ENCODE peak calls at places on chromosomes 13 and 19, in four cellular contexts. One of them, this sample, is unnamed.

GRCh38 chr19:13797058-13797440 is 1.8 kb downstream of the ZSWIM4 start:
- DNase-seq in dorsolateral prefrontal cortex: no peak
- DNase-seq in tibial nerve: no peak
- DNase-seq in cardiac muscle cell: no peak
- DNase-seq in this sample: no peak

GRCh38 chr19:58551123-58551497 is 3.8 kb downstream of the CHMP2A start:
- DNase-seq in tibial nerve: no peak
- DNase-seq in dorsolateral prefrontal cortex: no peak
- DNase-seq in cardiac muscle cell: no peak
- DNase-seq in this sample: no peak

GRCh38 chr19:17322854-17323253 is 11.8 kb downstream of the ANO8 start:
- DNase-seq in tibial nerve: no peak
- DNase-seq in dorsolateral prefrontal cortex: no peak
- DNase-seq in cardiac muscle cell: no peak
- DNase-seq in this sample: peak

GRCh38 chr13:113798200-113798811 is 39.3 kb downstream of the TMEM255B start:
- DNase-seq in tibial nerve: no peak
- DNase-seq in dorsolateral prefrontal cortex: no peak
- DNase-seq in cardiac muscle cell: no peak
- DNase-seq in this sample: no peak

GRCh38 chr13:91722267-91722884 is 324.0 kb downstream of the GPC5 start:
- DNase-seq in dorsolateral prefrontal cortex: no peak
- DNase-seq in tibial nerve: no peak
- DNase-seq in cardiac muscle cell: peak
- DNase-seq in this sample: peak

GRCh38 chr13:101202590-101202989 is 213.7 kb downstream of the NALCN start:
- DNase-seq in cardiac muscle cell: no peak
- DNase-seq in tibial nerve: no peak
- DNase-seq in dorsolateral prefrontal cortex: no peak
- DNase-seq in this sample: no peak

GRCh38 chr19:50512112-50512998 is 1.4 kb downstream of the ASPDH start:
- DNase-seq in dorsolateral prefrontal cortex: no peak
- DNase-seq in cardiac muscle cell: no peak
- DNase-seq in tibial nerve: no peak
- DNase-seq in this sample: no peak

GRCh38 chr19:5955638-5955935 is 22.4 kb downstream of the RANBP3 start:
- DNase-seq in tibial nerve: no peak
- DNase-seq in cardiac muscle cell: no peak
- DNase-seq in dorsolateral prefrontal cortex: no peak
- DNase-seq in this sample: no peak

GRCh38 chr13:65594255-65594654 is 1635.9 kb downstream of the PCDH9 start:
- DNase-seq in tibial nerve: no peak
- DNase-seq in cardiac muscle cell: no peak
- DNase-seq in dorsolateral prefrontal cortex: no peak
- DNase-seq in this sample: no peak

GRCh38 chr19:17473041-17473440 is 2.7 kb downstream of the SLC27A1 start:
- DNase-seq in cardiac muscle cell: no peak
- DNase-seq in tibial nerve: no peak
- DNase-seq in dorsolateral prefrontal cortex: no peak
- DNase-seq in this sample: no peak

GRCh38 chr19:32091196-32091595 is 254.2 kb upstream of the ZNF507 start:
- DNase-seq in tibial nerve: no peak
- DNase-seq in dorsolateral prefrontal cortex: no peak
- DNase-seq in cardiac muscle cell: no peak
- DNase-seq in this sample: no peak

GRCh38 chr13:84655677-84656076 is 773.4 kb upstream of the SLITRK1 start:
- DNase-seq in dorsolateral prefrontal cortex: no peak
- DNase-seq in cardiac muscle cell: no peak
- DNase-seq in tibial nerve: no peak
- DNase-seq in this sample: no peak

GRCh38 chr13:42970824-42971669 is 21.0 kb downstream of the EPSTI1 start:
- DNase-seq in tibial nerve: no peak
- DNase-seq in cardiac muscle cell: peak
- DNase-seq in dorsolateral prefrontal cortex: no peak
- DNase-seq in this sample: no peak

DNA sequence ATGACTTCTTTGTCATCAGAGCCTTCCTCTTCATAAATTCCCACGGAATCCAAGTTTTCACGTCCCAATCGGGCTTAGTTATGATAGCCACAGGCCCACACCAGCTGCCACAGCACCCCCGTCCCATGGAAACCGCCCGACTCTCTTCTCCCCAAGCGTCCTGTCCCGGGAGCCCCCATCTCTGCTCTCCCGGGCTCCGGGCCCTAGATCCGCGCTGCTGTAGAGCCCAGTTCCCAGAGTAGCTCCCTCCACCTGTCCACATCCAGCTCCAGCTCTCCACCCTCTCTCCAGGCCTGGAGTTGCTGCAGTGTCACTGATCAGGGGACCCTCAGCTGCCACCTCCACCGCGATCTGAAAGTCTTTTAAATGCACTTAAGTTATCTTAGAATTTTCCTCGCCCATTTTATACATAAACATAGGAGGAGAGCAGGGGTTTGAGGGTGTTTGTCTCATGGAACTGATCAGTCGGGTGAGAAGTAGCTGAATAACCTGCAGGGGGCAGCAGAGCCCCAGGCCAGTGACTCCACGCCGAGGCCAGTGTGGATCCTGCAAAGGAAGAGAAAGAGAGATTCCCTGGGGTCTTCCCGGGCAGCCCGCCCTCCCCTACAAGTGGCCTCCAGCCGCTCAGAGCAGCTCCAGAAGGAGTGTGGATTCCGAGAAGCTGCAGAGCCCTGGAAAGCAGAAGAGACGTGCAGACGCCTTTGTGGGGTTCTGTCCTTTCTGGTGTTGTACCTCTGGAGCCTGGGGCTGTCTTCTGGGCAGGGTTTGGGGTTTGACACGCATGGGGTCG is 1.1 kb upstream of the ZNF763 start:
- DNase-seq in tibial nerve: peak
- DNase-seq in dorsolateral prefrontal cortex: peak
- DNase-seq in cardiac muscle cell: peak
- DNase-seq in this sample: peak
- TF ChIP-seq CTCF in tibial nerve: peak
- TF ChIP-seq CTCF in dorsolateral prefrontal cortex: peak
- TF ChIP-seq CTCF in cardiac muscle cell: peak
- TF ChIP-seq CTCF in this sample: peak

GRCh38 chr13:110942248-110942981 is 27.5 kb upstream of the ANKRD10 start:
- DNase-seq in cardiac muscle cell: no peak
- DNase-seq in dorsolateral prefrontal cortex: no peak
- DNase-seq in tibial nerve: no peak
- DNase-seq in this sample: no peak

GRCh38 chr13:110944968-110945952 is 30.4 kb upstream of the ANKRD10 start:
- DNase-seq in tibial nerve: no peak
- DNase-seq in dorsolateral prefrontal cortex: no peak
- DNase-seq in cardiac muscle cell: no peak
- DNase-seq in this sample: no peak

GRCh38 chr13:110946171-110946570 is 31.3 kb upstream of the ANKRD10 start:
- DNase-seq in dorsolateral prefrontal cortex: no peak
- DNase-seq in tibial nerve: no peak
- DNase-seq in cardiac muscle cell: no peak
- DNase-seq in this sample: no peak

GRCh38 chr13:110949116-110949515 is 34.2 kb upstream of the ANKRD10 start:
- DNase-seq in tibial nerve: no peak
- DNase-seq in cardiac muscle cell: no peak
- DNase-seq in dorsolateral prefrontal cortex: no peak
- DNase-seq in this sample: no peak

GRCh38 chr13:110944121-110944967 is 29.5 kb upstream of the ANKRD10 start:
- DNase-seq in tibial nerve: no peak
- DNase-seq in cardiac muscle cell: peak
- DNase-seq in dorsolateral prefrontal cortex: no peak
- DNase-seq in this sample: no peak
- TF ChIP-seq CTCF in tibial nerve: no peak
- TF ChIP-seq CTCF in cardiac muscle cell: peak
- TF ChIP-seq CTCF in dorsolateral prefrontal cortex: peak
- TF ChIP-seq CTCF in this sample: peak

GRCh38 chr13:26456578-26457119 is 100.8 kb upstream of the WASF3 start:
- DNase-seq in dorsolateral prefrontal cortex: no peak
- DNase-seq in tibial nerve: no peak
- DNase-seq in cardiac muscle cell: no peak
- DNase-seq in this sample: no peak
- TF ChIP-seq CTCF in dorsolateral prefrontal cortex: no peak
- TF ChIP-seq CTCF in tibial nerve: no peak
- TF ChIP-seq CTCF in cardiac muscle cell: no peak
- TF ChIP-seq CTCF in this sample: no peak

GRCh38 chr19:55385236-55385748 is 440 bp upstream of the RPL28 start:
- DNase-seq in tibial nerve: peak
- DNase-seq in dorsolateral prefrontal cortex: peak
- DNase-seq in cardiac muscle cell: peak
- DNase-seq in this sample: no peak

GRCh38 chr19:55384576-55385235 is 614 bp upstream of the TMEM238 start:
- DNase-seq in cardiac muscle cell: no peak
- DNase-seq in dorsolateral prefrontal cortex: no peak
- DNase-seq in tibial nerve: no peak
- DNase-seq in this sample: no peak

GRCh38 chr19:55383279-55383788 is 758 bp downstream of the TMEM238 start:
- DNase-seq in dorsolateral prefrontal cortex: no peak
- DNase-seq in tibial nerve: no peak
- DNase-seq in cardiac muscle cell: no peak
- DNase-seq in this sample: no peak

GRCh38 chr19:55382522-55383054 is 1.5 kb downstream of the TMEM238 start:
- DNase-seq in dorsolateral prefrontal cortex: no peak
- DNase-seq in tibial nerve: no peak
- DNase-seq in cardiac muscle cell: no peak
- DNase-seq in this sample: no peak

DNA sequence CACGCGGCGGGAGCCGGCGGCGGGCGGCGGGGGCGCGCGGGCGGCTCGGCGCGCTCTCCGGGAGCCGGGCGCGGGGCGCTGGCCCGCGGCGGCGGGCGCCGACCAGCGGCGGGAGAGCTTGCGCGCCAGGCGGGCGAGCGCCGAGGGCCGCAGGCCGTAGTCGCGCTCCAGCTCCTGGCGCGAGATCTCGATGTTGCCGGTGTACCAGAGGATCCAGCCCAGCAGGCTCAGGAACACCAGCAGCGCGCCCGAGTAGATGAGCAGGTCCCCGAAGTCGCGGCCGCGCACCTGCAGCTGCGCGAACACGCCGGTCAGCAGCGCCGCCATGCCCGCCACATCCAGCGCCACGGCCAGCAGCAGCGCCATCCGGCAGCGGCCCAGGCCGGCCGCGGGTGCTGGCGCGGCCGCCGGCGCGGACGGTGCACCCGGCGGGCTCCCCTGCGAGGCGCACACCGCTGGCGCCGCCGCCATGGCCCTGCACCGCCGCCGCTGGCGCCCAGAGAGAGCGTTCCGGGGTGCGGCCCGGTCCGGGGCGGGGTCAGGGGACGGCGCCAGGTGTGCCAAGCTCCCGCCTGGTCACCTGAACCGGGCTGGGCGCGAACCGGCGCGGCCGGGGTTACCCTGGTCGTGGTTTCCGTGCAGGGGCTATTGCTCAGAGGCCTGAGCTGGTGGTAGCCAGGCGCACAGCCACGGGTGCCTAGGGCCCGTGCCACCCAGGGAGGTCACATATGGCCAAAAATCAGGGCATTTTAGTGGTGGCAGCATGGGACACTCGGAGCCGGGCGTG is at the start of gene TMEM238:
- DNase-seq in tibial nerve: no peak
- DNase-seq in cardiac muscle cell: peak
- DNase-seq in dorsolateral prefrontal cortex: peak
- DNase-seq in this sample: no peak
- TF ChIP-seq CTCF in tibial nerve: peak
- TF ChIP-seq CTCF in cardiac muscle cell: no peak
- TF ChIP-seq CTCF in dorsolateral prefrontal cortex: no peak
- TF ChIP-seq CTCF in this sample: no peak

GRCh38 chr19:45079063-45079910 is at the start of gene GEMIN7:
- DNase-seq in tibial nerve: peak
- DNase-seq in dorsolateral prefrontal cortex: peak
- DNase-seq in cardiac muscle cell: peak
- DNase-seq in this sample: no peak
- TF ChIP-seq CTCF in tibial nerve: no peak
- TF ChIP-seq CTCF in dorsolateral prefrontal cortex: peak
- TF ChIP-seq CTCF in cardiac muscle cell: no peak
- TF ChIP-seq CTCF in this sample: no peak

DNA sequence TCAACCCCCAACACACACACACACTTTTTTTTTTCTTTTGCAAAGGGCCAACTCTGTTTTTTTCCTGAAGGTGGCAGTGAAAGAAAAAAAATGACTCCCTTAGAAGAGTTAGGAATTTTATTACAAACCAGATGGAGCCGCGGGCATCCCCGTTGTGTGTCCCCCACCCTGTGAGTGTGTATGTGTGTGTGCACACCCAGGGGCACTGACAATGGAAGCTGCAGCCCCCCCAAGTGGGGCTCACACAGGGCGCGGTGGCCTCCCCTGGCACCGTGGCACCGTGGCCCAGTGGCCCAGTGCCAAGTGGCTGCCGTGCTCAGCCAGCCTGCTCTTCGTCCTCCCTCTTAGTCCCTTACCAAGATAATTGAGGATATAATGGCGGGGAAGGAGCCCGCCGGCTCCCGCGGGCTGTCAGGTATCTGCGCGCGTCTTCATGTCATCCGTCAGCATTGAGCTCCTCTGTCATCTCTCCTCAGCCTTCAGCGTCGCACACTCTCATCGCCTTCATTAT is 314.1 kb downstream of the ZNF536 start:
- DNase-seq in cardiac muscle cell: no peak
- DNase-seq in dorsolateral prefrontal cortex: no peak
- DNase-seq in tibial nerve: no peak
- DNase-seq in this sample: no peak
- TF ChIP-seq CTCF in cardiac muscle cell: peak
- TF ChIP-seq CTCF in dorsolateral prefrontal cortex: peak
- TF ChIP-seq CTCF in tibial nerve: peak
- TF ChIP-seq CTCF in this sample: peak

GRCh38 chr13:112063309-112063626 is 3.7 kb upstream of the SOX1 start:
- DNase-seq in dorsolateral prefrontal cortex: no peak
- DNase-seq in tibial nerve: no peak
- DNase-seq in cardiac muscle cell: no peak
- DNase-seq in this sample: no peak

GRCh38 chr13:112061367-112062046 is 5.4 kb upstream of the SOX1 start:
- DNase-seq in tibial nerve: no peak
- DNase-seq in cardiac muscle cell: no peak
- DNase-seq in dorsolateral prefrontal cortex: no peak
- DNase-seq in this sample: no peak

GRCh38 chr13:112062047-112062618 is 4.8 kb upstream of the SOX1 start:
- DNase-seq in tibial nerve: no peak
- DNase-seq in dorsolateral prefrontal cortex: no peak
- DNase-seq in cardiac muscle cell: no peak
- DNase-seq in this sample: no peak

GRCh38 chr13:112063807-112064206 is 3.1 kb upstream of the SOX1 start:
- DNase-seq in dorsolateral prefrontal cortex: no peak
- DNase-seq in cardiac muscle cell: no peak
- DNase-seq in tibial nerve: no peak
- DNase-seq in this sample: no peak

GRCh38 chr13:112062619-112063308 is 4.2 kb upstream of the SOX1 start:
- DNase-seq in cardiac muscle cell: peak
- DNase-seq in tibial nerve: no peak
- DNase-seq in dorsolateral prefrontal cortex: no peak
- DNase-seq in this sample: no peak
- TF ChIP-seq CTCF in cardiac muscle cell: peak
- TF ChIP-seq CTCF in tibial nerve: peak
- TF ChIP-seq CTCF in dorsolateral prefrontal cortex: peak
- TF ChIP-seq CTCF in this sample: no peak